ENCODE peak calls at places on chromosomes 2 and 18, in ten cellular contexts. L is T-helper 9 cell; W is nucleus accumbens; E is upper lobe of right lung; S is stimulated activated CD8-positive, alpha-beta memory T cell treated with anti-CD3 and anti-CD28 coated beads, Interleukin-4, amount 100 ng/mL, for 1 hour; K is activated B cell treated with CpG ODN at 0.5 μM for 24 hours; M is occipital lobe; A is EL; O is pancreas; D is H7. F is an unnamed sample.

GRCh38 chr2:37324536-37324785 is 172 bp downstream of the PRKD3 start:
- DNase-seq in L (peak), W (no peak), E (peak), S (peak), K (no peak), M (no peak), A (no peak), O (peak), D (no peak), F (peak)

GRCh38 chr2:120750488-120751210 is 15.0 kb downstream of the GLI2 start:
- DNase-seq in L (no peak), W (no peak), E (no peak), S (no peak), K (no peak), M (no peak), A (no peak), O (no peak), D (no peak), F (no peak)

GRCh38 chr2:128832946-128833560 is 514.4 kb upstream of the HS6ST1 start:
- DNase-seq in L (no peak), W (no peak), E (no peak), S (no peak), K (no peak), M (no peak), A (no peak), O (peak), D (no peak), F (no peak)

GRCh38 chr2:223538920-223539440 is 63.2 kb downstream of the SCG2 start:
- DNase-seq in L (no peak), W (no peak), E (no peak), S (no peak), K (no peak), M (no peak), A (no peak), O (no peak), D (no peak), F (no peak)

GRCh38 chr2:201647431-201647830 is 4.1 kb upstream of the TMEM237 start:
- DNase-seq in L (no peak), W (no peak), E (no peak), S (no peak), K (no peak), M (no peak), A (no peak), O (no peak), D (no peak), F (no peak)

GRCh38 chr2:7994397-7994951 is 687.4 kb upstream of the ID2 start:
- DNase-seq in L (no peak), W (no peak), E (no peak), S (no peak), K (no peak), M (no peak), A (no peak), O (peak), D (no peak), F (no peak)

GRCh38 chr2:75431757-75432156 is 129.0 kb downstream of the EVA1A start:
- DNase-seq in L (no peak), W (no peak), E (no peak), S (no peak), K (no peak), M (no peak), A (no peak), O (no peak), D (no peak), F (no peak)

GRCh38 chr2:191127235-191127634 is 23.6 kb downstream of the STAT4 start:
- DNase-seq in L (no peak), W (no peak), E (no peak), S (no peak), K (no peak), M (no peak), A (no peak), O (no peak), D (no peak), F (no peak)

GRCh38 chr2:176072951-176073904 is 10.5 kb downstream of the EVX2 start:
- DNase-seq in L (no peak), W (no peak), E (no peak), S (no peak), K (no peak), M (no peak), A (no peak), O (no peak), D (peak), F (no peak)

GRCh38 chr2:72235497-72236413 is 88.1 kb upstream of the CYP26B1 start:
- DNase-seq in L (no peak), W (no peak), E (no peak), S (no peak), K (no peak), M (no peak), A (no peak), O (no peak), D (no peak), F (no peak)

GRCh38 chr2:24124003-24124585 is 825 bp downstream of the FAM228B start:
- DNase-seq in L (no peak), W (no peak), E (no peak), S (no peak), K (no peak), M (peak), A (peak), O (no peak), D (no peak), F (no peak)

GRCh38 chr18:50944245-50944917 is 23.5 kb upstream of the ELAC1 start:
- DNase-seq in L (no peak), W (no peak), E (no peak), S (no peak), K (no peak), M (no peak), A (peak), O (no peak), D (no peak), F (no peak)

GRCh38 chr2:241156997-241157441 is 6.8 kb downstream of the PPP1R7 start:
- DNase-seq in L (no peak), W (no peak), E (no peak), S (no peak), K (no peak), M (peak), A (no peak), O (no peak), D (no peak), F (no peak)

GRCh38 chr2:241870081-241870541 is 582 bp downstream of the RTP5 start:
- DNase-seq in L (no peak), W (no peak), E (no peak), S (no peak), K (no peak), M (no peak), A (no peak), O (no peak), D (no peak), F (no peak)

GRCh38 chr2:240626531-240627300 is 1.4 kb downstream of the GPR35 start:
- DNase-seq in L (no peak), W (no peak), E (peak), S (no peak), K (peak), M (no peak), A (no peak), O (peak), D (peak), F (no peak)

GRCh38 chr2:9778012-9778411 is 65.3 kb upstream of the TAF1B start:
- DNase-seq in L (no peak), W (no peak), E (no peak), S (no peak), K (no peak), M (no peak), A (no peak), O (no peak), D (peak), F (no peak)

GRCh38 chr18:22257022-22257543 is 87.7 kb downstream of the GATA6 start:
- DNase-seq in L (no peak), W (no peak), E (no peak), S (no peak), K (no peak), M (no peak), A (no peak), O (no peak), D (no peak), F (no peak)

GRCh38 chr2:156728328-156728727 is 292.1 kb downstream of the GPD2 start:
- DNase-seq in L (no peak), W (no peak), E (no peak), S (no peak), K (no peak), M (no peak), A (no peak), O (no peak), D (no peak), F (no peak)

GRCh38 chr2:7726989-7727388 is 809.8 kb downstream of the RNF144A start:
- DNase-seq in L (no peak), W (no peak), E (no peak), S (no peak), K (no peak), M (no peak), A (no peak), O (no peak), D (no peak), F (no peak)